ENCODE peak calls at places on chromosomes 3 and 15, in seven cellular contexts. T, O, L, H, M, I and Q are unnamed samples. For H3K4me1, the result is how much of the 10 kb centered on the place peaks cover.

GRCh38 chr3:46702246-46703012 is 1.2 kb downstream of the TMIE start:
- DNase-seq in H (no peak), M (no peak), L (no peak), T (no peak), I (no peak), O (no peak), Q (no peak)

GRCh38 chr3:87549208-87549607 is 272.8 kb upstream of the POU1F1 start:
- DNase-seq in T (no peak), H (no peak), L (no peak), I (no peak), M (no peak), O (no peak), Q (no peak)

GRCh38 chr3:58237238-58237939 is at the start of gene ABHD6:
- DNase-seq in O (no peak), I (peak), L (peak), M (peak), T (peak), H (peak), Q (peak)

GRCh38 chr3:26621891-26622633 is 510 bp upstream of the LRRC3B start:
- DNase-seq in T (no peak), H (no peak), L (no peak), M (peak), I (no peak), O (no peak), Q (no peak)

GRCh38 chr15:48384616-48385015 is 53.4 kb downstream of the DUT start:
- DNase-seq in I (peak), O (no peak), L (no peak), T (no peak), H (no peak), M (no peak), Q (no peak)

GRCh38 chr15:76012021-76012551 is at the start of gene NRG4:
- DNase-seq in L (no peak), O (no peak), M (no peak), H (no peak), T (no peak), I (no peak), Q (peak)

GRCh38 chr3:38545983-38546382 is 49.8 kb downstream of the EXOG start:
- DNase-seq in T (no peak), L (no peak), M (no peak), O (no peak), I (no peak), H (no peak), Q (no peak)

GRCh38 chr3:139533781-139534443 is 5.6 kb downstream of the RBP1 start:
- DNase-seq in T (no peak), M (no peak), I (peak), O (no peak), H (peak), L (no peak), Q (peak)

GRCh38 chr15:31150732-31151212 is 49.2 kb upstream of the TRPM1 start:
- DNase-seq in H (no peak), L (peak), T (no peak), M (peak), I (no peak), O (no peak), Q (no peak)

GRCh38 chr3:129077222-129077621 is 16.6 kb downstream of the GP9 start:
- DNase-seq in T (no peak), O (no peak), H (no peak), M (no peak), I (peak), L (no peak), Q (no peak)

GRCh38 chr15:78220713-78221112 is 13.7 kb downstream of the ACSBG1 start:
- DNase-seq in O (no peak), H (no peak), M (no peak), T (no peak), L (no peak), I (no peak), Q (no peak)

GRCh38 chr3:49191741-49192140 is 20.3 kb downstream of the KLHDC8B start:
- DNase-seq in I (no peak), T (no peak), M (no peak), L (no peak), O (no peak), H (no peak), Q (no peak)

GRCh38 chr3:182525975-182526374 is 267.3 kb upstream of the ATP11B start:
- DNase-seq in M (no peak), L (no peak), O (no peak), T (no peak), I (no peak), H (no peak), Q (no peak)

GRCh38 chr3:50466177-50466576 is 37.3 kb downstream of the CACNA2D2 start:
- DNase-seq in O (no peak), H (no peak), M (no peak), T (peak), L (no peak), I (no peak), Q (no peak)

GRCh38 chr15:92000709-92001108 is 147.2 kb downstream of the SLCO3A1 start:
- DNase-seq in I (no peak), T (peak), H (no peak), O (no peak), L (no peak), M (peak), Q (no peak)

GRCh38 chr3:175398676-175399075 is 539.5 kb downstream of the NAALADL2 start:
- DNase-seq in O (no peak), L (no peak), I (no peak), T (no peak), M (no peak), H (no peak), Q (no peak)

GRCh38 chr3:108947855-108948254 is 5.8 kb downstream of the GUCA1C start:
- DNase-seq in M (no peak), O (no peak), I (no peak), L (no peak), H (no peak), T (no peak), Q (no peak)

GRCh38 chr3:23201154-23201838 is 1.8 kb upstream of the UBE2E2 start:
- DNase-seq in M (no peak), I (no peak), T (no peak), H (no peak), L (no peak), O (no peak), Q (no peak)

GRCh38 chr3:45972534-45973402 is 22.9 kb downstream of the FYCO1 start:
- DNase-seq in M (no peak), H (no peak), T (peak), O (no peak), I (peak), L (no peak), Q (peak)

GRCh38 chr15:32715276-32715675 is 2.5 kb upstream of the GREM1 start:
- DNase-seq in L (no peak), M (no peak), I (peak), O (no peak), H (no peak), T (no peak), Q (no peak)

GRCh38 chr3:101950510-101950909 is 101.2 kb downstream of the NFKBIZ start:
- DNase-seq in M (no peak), T (no peak), H (no peak), O (peak), I (peak), L (no peak), Q (no peak)

GRCh38 chr3:123791417-123791816 is 92.7 kb downstream of the MYLK start:
- DNase-seq in T (no peak), L (no peak), O (no peak), M (no peak), I (peak), H (no peak), Q (no peak)

GRCh38 chr15:33852094-33852493 is 116.2 kb upstream of the CHRM5 start:
- DNase-seq in O (no peak), L (no peak), H (no peak), I (peak), T (no peak), M (peak), Q (no peak)

GRCh38 chr3:95120921-95121320 is 1058.1 kb downstream of the NSUN3 start:
- DNase-seq in I (peak), L (no peak), H (peak), O (no peak), M (peak), T (no peak), Q (no peak)

GRCh38 chr15:80455668-80456442 is 51.7 kb downstream of the ARNT2 start:
- DNase-seq in M (peak), I (peak), O (peak), L (peak), T (peak), H (peak), Q (peak)

GRCh38 chr3:164465172-164465571 is 613.1 kb downstream of the SI start:
- DNase-seq in L (no peak), O (no peak), H (no peak), M (no peak), I (peak), T (no peak), Q (no peak)

GRCh38 chr3:127688416-127689265 is 15.9 kb downstream of the ABTB1 start:
- DNase-seq in T (no peak), M (peak), H (no peak), O (no peak), L (peak), I (peak), Q (no peak)

GRCh38 chr3:48465531-48466378 is 19.2 kb downstream of the ATRIP start:
- DNase-seq in H (peak), O (no peak), L (peak), I (peak), T (peak), M (peak), Q (peak)

GRCh38 chr15:72196409-72197044 is 1.1 kb downstream of the GRAMD2A start:
- DNase-seq in T (no peak), H (no peak), L (no peak), M (no peak), I (no peak), O (no peak), Q (no peak)

GRCh38 chr3:117526485-117527079 is 817.0 kb downstream of the TUSC7 start:
- DNase-seq in T (peak), H (no peak), I (no peak), L (no peak), O (no peak), M (peak), Q (peak)

GRCh38 chr15:101647251-101647650 is 4.9 kb downstream of the TM2D3 start:
- DNase-seq in O (no peak), L (no peak), H (peak), T (no peak), M (no peak), I (no peak), Q (no peak)

GRCh38 chr3:85081191-85081895 is 122.6 kb downstream of the CADM2 start:
- DNase-seq in M (peak), I (peak), O (no peak), H (no peak), T (no peak), L (no peak), Q (no peak)

GRCh38 chr15:66405007-66405406 is 18.3 kb downstream of the MAP2K1 start:
- DNase-seq in I (peak), L (no peak), T (no peak), O (no peak), H (no peak), M (no peak), Q (no peak)

GRCh38 chr15:44157679-44158078 is 37.4 kb downstream of the FRMD5 start:
- DNase-seq in L (no peak), M (no peak), O (no peak), H (no peak), T (no peak), I (peak), Q (peak)

GRCh38 chr15:89167267-89168176 is 53.9 kb downstream of the RLBP1 start:
- DNase-seq in O (peak), H (no peak), T (no peak), M (no peak), L (no peak), I (peak), Q (peak)

DNA sequence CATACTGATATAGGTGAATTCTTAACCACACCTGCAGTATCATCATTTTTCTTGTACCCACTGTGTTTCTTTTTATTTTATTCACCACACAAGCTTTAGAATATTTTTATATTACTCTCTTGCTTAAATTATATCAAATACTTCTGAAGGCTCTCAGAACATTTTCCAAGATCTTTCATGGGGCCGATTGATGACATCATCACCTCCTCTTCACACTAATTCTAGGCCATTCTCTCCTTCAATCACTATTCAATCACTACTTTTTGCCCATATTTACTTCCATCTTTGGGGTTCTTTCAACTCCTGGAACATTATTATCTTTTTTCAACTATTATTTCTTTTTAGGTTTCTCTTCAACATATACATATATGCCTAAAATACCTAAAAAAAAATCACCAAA is 1438.8 kb upstream of the ALCAM start:
- DNase-seq in I (no peak), H (no peak), O (no peak), T (no peak), M (no peak), L (no peak), Q (no peak)
- H3K4me1 ChIP-seq in I (under half), H (under half), O (under half), T (under half), M (under half), L (under half), Q (under half)

DNA sequence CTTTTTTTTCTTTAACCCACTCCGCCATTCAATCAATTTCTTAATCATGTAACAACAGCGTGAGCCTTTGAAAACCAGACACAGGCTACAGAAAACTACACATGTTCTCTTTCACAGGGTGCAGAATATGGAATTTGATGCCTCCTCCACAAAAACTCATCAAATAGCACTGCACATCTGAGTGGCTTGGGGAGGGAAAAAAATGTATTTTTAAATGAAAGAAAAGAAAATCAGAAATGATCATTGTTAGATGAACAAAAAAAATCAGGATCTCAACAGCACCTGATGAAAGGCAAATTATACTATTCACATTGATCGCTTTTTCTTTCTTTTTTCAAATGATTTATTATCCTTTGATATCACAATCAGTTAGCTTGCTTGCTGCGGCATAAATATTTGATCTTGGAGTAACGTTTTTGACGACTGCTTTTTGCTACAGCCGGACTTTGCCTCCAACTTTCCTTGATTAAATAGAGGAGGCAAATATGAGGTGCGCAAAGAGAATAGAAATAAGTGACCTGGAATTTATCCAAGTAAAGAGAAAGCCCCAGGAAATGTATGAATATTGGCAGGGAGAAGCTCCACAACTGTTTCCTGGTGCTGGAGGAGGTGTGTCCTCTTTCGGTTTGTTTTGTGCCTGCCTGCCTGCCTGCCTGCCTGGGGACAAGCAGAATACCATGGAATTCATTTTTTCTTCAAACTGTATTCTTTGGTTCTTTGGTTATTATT is 63.1 kb downstream of the EDEM1 start:
- DNase-seq in I (peak), M (no peak), L (no peak), T (no peak), H (peak), O (no peak), Q (peak)
- H2AFZ ChIP-seq in I (peak), M (peak), L (no peak), T (no peak), H (peak), O (no peak), Q (no peak)

DNA sequence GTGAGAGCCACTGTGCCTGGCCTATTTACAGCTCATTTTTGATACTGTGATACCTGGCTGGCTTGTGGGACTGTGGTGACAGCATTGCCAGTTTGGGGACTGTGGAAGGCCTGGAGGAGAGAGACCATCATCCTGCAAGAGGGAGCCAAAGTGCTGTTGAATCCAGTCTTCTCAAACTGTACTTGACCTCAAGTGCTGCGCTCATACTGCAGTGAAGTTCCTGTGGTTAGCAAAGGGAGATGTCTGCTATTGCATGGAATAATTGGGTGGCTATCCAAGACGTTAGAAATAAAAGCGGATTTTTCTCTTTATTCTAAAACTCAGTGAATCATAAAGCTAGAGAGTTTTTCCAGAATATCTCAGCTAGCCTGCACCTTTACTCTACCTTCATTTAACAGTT is 83.4 kb downstream of the CCK start:
- DNase-seq in L (no peak), I (peak), T (no peak), M (no peak), H (no peak), O (no peak), Q (no peak)
- H3K4me1 ChIP-seq in L (under half), I (under half), T (under half), M (under half), H (under half), O (under half), Q (under half)

GRCh38 chr3:171129827-171130226 is 103.3 kb upstream of the SLC2A2 start:
- DNase-seq in H (no peak), L (no peak), I (peak), M (no peak), O (no peak), T (no peak), Q (no peak)
- H2AFZ ChIP-seq in H (no peak), L (no peak), I (no peak), M (no peak), O (no peak), T (no peak), Q (no peak)

GRCh38 chr3:186281172-186281571 is 80.9 kb downstream of the DGKG start:
- DNase-seq in M (no peak), I (peak), L (no peak), O (no peak), H (no peak), T (no peak), Q (no peak)

GRCh38 chr3:186283651-186284445 is 78.2 kb downstream of the DGKG start:
- DNase-seq in T (no peak), I (peak), O (no peak), M (no peak), L (no peak), H (no peak), Q (no peak)

GRCh38 chr3:186277268-186277909 is 84.6 kb downstream of the DGKG start:
- DNase-seq in M (peak), O (no peak), L (peak), T (no peak), H (no peak), I (peak), Q (peak)

GRCh38 chr3:186283096-186283495 is 78.9 kb downstream of the DGKG start:
- DNase-seq in T (no peak), L (no peak), H (no peak), M (no peak), O (no peak), I (peak), Q (no peak)

GRCh38 chr3:186280737-186281136 is 81.3 kb downstream of the DGKG start:
- DNase-seq in T (no peak), H (no peak), O (no peak), L (no peak), I (no peak), M (no peak), Q (no peak)
- H3K4me1 ChIP-seq in T (under half), H (under half), O (under half), L (under half), I (under half), M (under half), Q (under half)

DNA sequence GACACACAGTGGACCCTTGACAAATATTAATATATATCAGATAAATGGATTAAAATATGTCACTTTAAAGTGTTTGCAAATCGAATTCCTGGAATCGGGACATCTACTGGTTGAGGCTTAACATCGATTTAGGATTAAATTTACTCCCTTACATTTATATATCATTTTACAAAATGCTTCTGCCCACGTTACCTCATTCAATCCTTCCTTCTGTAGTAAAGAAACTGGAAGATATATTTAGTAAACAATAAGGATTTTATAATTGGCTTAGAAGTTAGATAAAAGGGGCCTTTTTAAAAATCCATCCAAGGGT is 1.3 kb downstream of the CLPX start:
- DNase-seq in O (no peak), L (no peak), M (no peak), T (no peak), H (no peak), I (no peak), Q (no peak)
- H2AFZ ChIP-seq in O (peak), L (no peak), M (no peak), T (peak), H (peak), I (peak), Q (peak)